ENCODE peak calls at places on chromosome 5, in four cellular contexts. B is Peyer's patch; Z is OCI-LY7; S is CD8-positive, alpha-beta T cell. F is an unnamed sample.

GRCh38 chr5:158812381-158812780 is 287.3 kb downstream of the EBF1 start:
- DNase-seq in B (peak), S (peak), Z (peak), F (peak)

GRCh38 chr5:142115937-142116614 is 7.5 kb downstream of the NDFIP1 start:
- DNase-seq in Z (no peak), B (no peak), S (no peak), F (no peak)

GRCh38 chr5:67255881-67256280 is 59.3 kb upstream of the CD180 start:
- DNase-seq in B (no peak), S (no peak), Z (no peak), F (no peak)

GRCh38 chr5:180050106-180050929 is 21.2 kb downstream of the RNF130 start:
- DNase-seq in B (no peak), Z (no peak), S (no peak), F (no peak)

GRCh38 chr5:2464141-2464540 is 287.3 kb downstream of the IRX2 start:
- DNase-seq in Z (no peak), S (no peak), B (no peak), F (no peak)

GRCh38 chr5:42993516-42994284 is 46.4 kb downstream of the ANXA2R start:
- DNase-seq in B (peak), Z (peak), S (peak), F (peak)

GRCh38 chr5:91848453-91848852 is 465.3 kb upstream of the ARRDC3 start:
- DNase-seq in B (no peak), Z (no peak), S (no peak), F (no peak)

GRCh38 chr5:137280656-137281055 is 218.5 kb downstream of the SPOCK1 start:
- DNase-seq in Z (no peak), B (no peak), S (no peak), F (no peak)

GRCh38 chr5:78467744-78468357 is 107.4 kb downstream of the SCAMP1 start:
- DNase-seq in Z (peak), B (no peak), S (no peak), F (no peak)

GRCh38 chr5:119290161-119290569 is 65.7 kb upstream of the TNFAIP8 start:
- DNase-seq in S (no peak), B (peak), Z (peak), F (no peak)

GRCh38 chr5:127515693-127516440 is 1.6 kb upstream of the PRRC1 start:
- DNase-seq in S (no peak), B (no peak), Z (no peak), F (no peak)

GRCh38 chr5:141869514-141869913 is 8.7 kb downstream of the PCDH1 start:
- DNase-seq in Z (no peak), B (no peak), S (no peak), F (no peak)

DNA sequence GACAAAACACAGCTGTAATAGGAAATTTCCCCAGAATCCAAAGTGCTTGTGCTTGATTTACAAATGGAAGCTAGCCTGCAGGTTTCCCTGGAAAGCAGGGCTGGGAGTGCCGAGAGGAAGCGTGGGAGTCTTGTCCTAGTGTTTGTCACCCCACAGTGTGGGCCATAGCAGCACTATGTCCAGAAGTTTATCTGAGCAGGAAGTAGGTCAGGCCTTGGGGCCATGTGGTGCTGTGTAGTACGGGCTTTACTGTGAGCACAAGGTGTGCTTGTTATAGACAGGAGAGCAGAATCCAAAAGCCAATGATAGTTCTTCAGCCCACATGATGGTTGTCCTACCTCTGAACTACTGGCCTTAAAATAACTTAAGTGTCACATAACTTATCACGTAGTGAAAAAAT is 100.1 kb upstream of the NREP start:
- DNase-seq in B (no peak), Z (no peak), S (no peak), F (no peak)
- TF ChIP-seq CTCF in B (no peak), Z (no peak), S (no peak), F (no peak)

DNA sequence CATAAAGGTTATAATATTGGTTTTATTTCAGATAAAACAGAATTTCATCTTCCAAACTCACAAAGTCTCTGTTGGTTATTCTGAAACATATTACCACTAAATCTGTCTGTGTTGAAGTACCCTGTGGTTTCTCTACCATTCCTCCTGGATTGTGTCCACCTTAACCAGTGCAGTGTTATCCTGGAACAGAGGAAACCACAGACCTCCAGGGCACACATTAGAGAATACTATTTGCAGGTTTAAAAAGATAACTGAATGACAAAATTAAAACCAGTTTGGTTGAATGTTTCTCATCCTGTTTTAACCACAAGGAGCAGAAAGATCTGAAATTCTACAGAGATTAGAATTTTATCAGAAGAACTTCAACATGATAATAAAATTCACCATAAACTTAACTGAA is 251.8 kb downstream of the CWC27 start:
- DNase-seq in S (no peak), B (no peak), Z (no peak), F (no peak)
- TF ChIP-seq CTCF in S (no peak), B (no peak), Z (no peak), F (no peak)

GRCh38 chr5:13354611-13355010 is 589.9 kb downstream of the DNAH5 start:
- DNase-seq in S (no peak), Z (no peak), B (no peak), F (no peak)

GRCh38 chr5:13356226-13356625 is 588.3 kb downstream of the DNAH5 start:
- DNase-seq in S (no peak), Z (no peak), B (no peak), F (no peak)

GRCh38 chr5:13359326-13359725 is 585.2 kb downstream of the DNAH5 start:
- DNase-seq in Z (no peak), S (no peak), B (no peak), F (no peak)

GRCh38 chr5:13357937-13358336 is 586.6 kb downstream of the DNAH5 start:
- DNase-seq in B (no peak), Z (no peak), S (no peak), F (no peak)
- TF ChIP-seq CTCF in B (no peak), Z (no peak), S (no peak), F (no peak)

DNA sequence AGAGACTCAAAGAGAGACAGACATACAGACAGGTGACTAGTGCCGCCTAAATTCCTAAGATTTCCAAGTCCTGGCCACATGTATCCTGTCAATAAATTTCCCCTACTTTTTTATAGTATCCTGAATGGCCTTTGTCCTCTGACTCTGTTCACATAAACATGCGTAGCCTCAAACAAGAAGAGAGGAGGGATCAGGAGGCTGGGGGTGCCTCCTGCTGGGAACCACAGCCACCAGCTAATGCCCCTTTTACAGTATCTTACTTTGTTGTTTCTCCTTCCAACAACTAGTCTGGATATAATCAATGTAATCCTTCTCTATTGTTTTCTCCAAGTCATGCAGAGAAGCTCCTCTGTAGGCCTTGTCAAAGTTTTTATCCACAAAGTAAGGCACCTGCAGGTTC is 15.9 kb upstream of the SPATA24 start:
- DNase-seq in Z (no peak), S (no peak), B (no peak), F (no peak)
- TF ChIP-seq CTCF in Z (no peak), S (no peak), B (peak), F (no peak)